ENCODE peak calls at places on chromosomes 7 and 10, in ten cellular contexts. J is mesendoderm; L is hypothalamus; F is AG04450; K is activated gamma-delta T cell treated with Interleukin-2 at 50 U/mL for 16 hours; Q is HCT116; D is activated CD4-positive, alpha-beta T cell treated with anti-CD3 and anti-CD28 coated beads for 48 hours; B is activated T-helper 1 cell treated with anti-CD3 and anti-CD28 coated beads, Interleukin-12 subunit alpha, Interleukin-12 subunit beta, Interleukin-2, Interleukin-4 antibody, amounts not matched to agents 30 ng/mL and 10 ng/mL and 1 ng/mL, durations not matched to agents 14 hours and 24 hours and 36 hours; O is AG09319; Y is Caki2. R is an unnamed sample.

GRCh38 chr10:23198610-23198939 is 6.5 kb downstream of the PTF1A start:
- DNase-seq in J (no peak), Q (no peak), Y (no peak), O (no peak), B (no peak), F (no peak), D (no peak), K (no peak), L (no peak), R (no peak)

GRCh38 chr7:129955993-129956543 is 3.3 kb upstream of the UBE2H start:
- DNase-seq in K (no peak), B (no peak), F (no peak), D (no peak), Y (no peak), O (no peak), J (no peak), Q (no peak), L (no peak), R (no peak)

GRCh38 chr10:132444877-132445351 is 47.9 kb downstream of the PWWP2B start:
- DNase-seq in K (no peak), B (no peak), J (peak), F (no peak), L (no peak), D (no peak), Q (no peak), O (no peak), Y (no peak), R (no peak)

GRCh38 chr7:38169862-38170261 is 8.2 kb upstream of the STARD3NL start:
- DNase-seq in L (no peak), K (no peak), Y (peak), B (no peak), D (no peak), Q (no peak), O (peak), J (peak), F (no peak), R (no peak)

GRCh38 chr10:119542357-119542989 is at the start of gene RGS10:
- DNase-seq in L (no peak), O (no peak), Y (peak), F (no peak), J (peak), Q (peak), B (peak), D (peak), K (peak), R (peak)

GRCh38 chr7:99976626-99977025 is 795 bp upstream of the AZGP1 start:
- DNase-seq in J (peak), K (no peak), F (no peak), O (no peak), Y (no peak), L (no peak), D (no peak), B (no peak), Q (no peak), R (no peak)

GRCh38 chr7:23680417-23681405 is 712 bp downstream of the FAM221A start:
- DNase-seq in K (peak), O (no peak), Q (no peak), F (no peak), D (peak), J (peak), B (peak), Y (no peak), L (no peak), R (peak)

GRCh38 chr7:2965745-2966270 is 77.9 kb downstream of the CARD11 start:
- DNase-seq in D (no peak), B (no peak), J (no peak), F (no peak), O (no peak), K (no peak), Y (no peak), L (no peak), Q (no peak), R (no peak)

GRCh38 chr10:8055420-8056349 is 1.2 kb downstream of the GATA3 start:
- DNase-seq in K (peak), J (no peak), O (no peak), D (peak), Y (no peak), B (peak), L (no peak), Q (no peak), F (no peak), R (no peak)

GRCh38 chr10:101301111-101301731 is 52.7 kb upstream of the BTRC start:
- DNase-seq in Q (peak), B (no peak), J (peak), L (no peak), Y (no peak), D (peak), K (no peak), O (peak), F (peak), R (no peak)

GRCh38 chr7:33986951-33987948 is 81.9 kb downstream of the BMPER start:
- DNase-seq in L (no peak), O (peak), J (peak), D (no peak), K (no peak), Q (peak), Y (peak), B (no peak), F (peak), R (no peak)

GRCh38 chr7:152054377-152055230 is 29.1 kb downstream of the GALNT11 start:
- DNase-seq in O (peak), F (peak), K (no peak), B (no peak), L (no peak), J (no peak), Y (no peak), D (no peak), Q (no peak), R (no peak)

GRCh38 chr10:34789993-34790506 is 25.0 kb downstream of the PARD3 start:
- DNase-seq in O (no peak), Y (peak), B (no peak), F (no peak), Q (no peak), D (no peak), J (peak), L (no peak), K (no peak), R (no peak)

GRCh38 chr7:107614425-107614824 is 34.4 kb downstream of the BCAP29 start:
- DNase-seq in L (no peak), B (no peak), J (no peak), O (no peak), Q (no peak), Y (no peak), F (peak), K (no peak), D (no peak), R (no peak)

GRCh38 chr10:98013122-98013521 is 17.3 kb downstream of the CRTAC1 start:
- DNase-seq in Y (no peak), D (no peak), L (no peak), J (no peak), K (no peak), O (no peak), F (no peak), Q (no peak), B (no peak), R (no peak)

GRCh38 chr7:50068850-50069551 is 24.0 kb downstream of the ZPBP start:
- DNase-seq in Y (no peak), K (no peak), F (no peak), D (peak), O (no peak), L (no peak), Q (peak), J (peak), B (peak), R (peak)

GRCh38 chr10:83372646-83373045 is 766.7 kb upstream of the GHITM start:
- DNase-seq in J (no peak), K (no peak), Q (no peak), L (no peak), B (no peak), D (no peak), Y (no peak), F (no peak), O (no peak), R (no peak)

GRCh38 chr7:2198206-2198605 is 34.5 kb downstream of the MAD1L1 start:
- DNase-seq in Q (no peak), L (no peak), D (no peak), J (no peak), Y (no peak), B (no peak), K (no peak), O (no peak), F (no peak), R (no peak)

GRCh38 chr7:47093835-47094234 is 488.1 kb downstream of the TNS3 start:
- DNase-seq in J (no peak), O (no peak), B (no peak), Y (no peak), L (no peak), D (no peak), Q (no peak), K (no peak), F (no peak), R (no peak)

GRCh38 chr7:75985009-75985517 is 9.3 kb downstream of the TMEM120A start:
- DNase-seq in L (no peak), F (no peak), D (no peak), Q (no peak), B (no peak), Y (no peak), O (no peak), J (no peak), K (no peak), R (no peak)

GRCh38 chr10:95295031-95295755 is 4.4 kb upstream of the PDLIM1 start:
- DNase-seq in Q (no peak), J (peak), O (no peak), D (peak), Y (no peak), L (no peak), K (peak), B (peak), F (no peak), R (no peak)

GRCh38 chr7:150453892-150454291 is 3.5 kb downstream of the GIMAP8 start:
- DNase-seq in F (no peak), L (no peak), O (no peak), J (no peak), Y (no peak), B (no peak), K (no peak), D (no peak), Q (no peak), R (no peak)

GRCh38 chr10:72334196-72334831 is 20.4 kb downstream of the DNAJB12 start:
- DNase-seq in O (no peak), Y (peak), L (no peak), D (no peak), J (peak), Q (no peak), F (no peak), B (no peak), K (no peak), R (peak)

GRCh38 chr7:141291541-141291940 is 217.7 kb downstream of the TMEM178B start:
- DNase-seq in O (no peak), Y (no peak), J (no peak), L (no peak), B (no peak), Q (no peak), F (no peak), D (no peak), K (no peak), R (no peak)

GRCh38 chr10:128150045-128150493 is 23.8 kb upstream of the MKI67 start:
- DNase-seq in J (peak), Y (peak), Q (peak), O (peak), D (peak), L (peak), K (peak), B (peak), F (peak), R (peak)

GRCh38 chr7:77337456-77337990 is 78.6 kb downstream of the GSAP start:
- DNase-seq in F (no peak), Y (no peak), B (no peak), O (no peak), L (no peak), Q (no peak), J (no peak), D (no peak), K (no peak), R (no peak)

GRCh38 chr7:25517906-25518305 is 289.6 kb upstream of the NPVF start:
- DNase-seq in Q (no peak), D (no peak), K (no peak), O (no peak), Y (no peak), B (no peak), L (no peak), F (no peak), J (peak), R (no peak)

GRCh38 chr10:28492556-28492955 is 40.4 kb upstream of the WAC start:
- DNase-seq in B (no peak), F (no peak), K (no peak), D (no peak), Q (no peak), O (no peak), L (no peak), Y (no peak), J (no peak), R (no peak)

GRCh38 chr10:17785276-17785935 is 23.7 kb upstream of the MRC1 start:
- DNase-seq in B (no peak), J (no peak), K (no peak), Y (no peak), L (no peak), O (no peak), Q (no peak), D (no peak), F (no peak), R (peak)

GRCh38 chr7:30254248-30254647 is 30.1 kb upstream of the ZNRF2 start:
- DNase-seq in L (no peak), Q (no peak), D (no peak), O (no peak), K (no peak), J (no peak), B (no peak), Y (no peak), F (no peak), R (no peak)

GRCh38 chr7:133512560-133512959 is 259.7 kb downstream of the EXOC4 start:
- DNase-seq in F (peak), J (no peak), L (no peak), Y (peak), O (peak), K (no peak), Q (no peak), B (no peak), D (no peak), R (no peak)

GRCh38 chr7:28346256-28346655 is 66.1 kb upstream of the CREB5 start:
- DNase-seq in Q (no peak), K (no peak), Y (no peak), L (no peak), F (no peak), O (no peak), B (no peak), J (no peak), D (no peak), R (no peak)

GRCh38 chr10:127907411-127908105 is 655 bp downstream of the PTPRE start:
- DNase-seq in Q (no peak), D (peak), L (no peak), B (no peak), K (no peak), J (no peak), Y (peak), O (no peak), F (no peak), R (peak)

GRCh38 chr10:130485958-130486680 is 349.9 kb downstream of the GLRX3 start:
- DNase-seq in L (no peak), J (no peak), O (no peak), K (no peak), Q (no peak), B (no peak), D (no peak), F (no peak), Y (no peak), R (no peak)

GRCh38 chr7:64559206-64559605 is 3.7 kb downstream of the ZNF680 start:
- DNase-seq in L (peak), F (no peak), D (no peak), B (no peak), Q (no peak), K (no peak), Y (peak), O (no peak), J (no peak), R (peak)

GRCh38 chr10:3784510-3785250 is at the start of gene KLF6:
- DNase-seq in Q (no peak), F (no peak), D (no peak), J (peak), B (no peak), K (peak), O (no peak), Y (no peak), L (no peak), R (peak)

GRCh38 chr7:84039432-84039831 is 155.2 kb downstream of the SEMA3A start:
- DNase-seq in J (no peak), F (no peak), K (no peak), L (no peak), B (no peak), D (no peak), O (no peak), Q (no peak), Y (no peak), R (no peak)

GRCh38 chr10:15254808-15255655 is 86.5 kb upstream of the NMT2 start:
- DNase-seq in F (no peak), O (no peak), L (no peak), D (peak), Q (no peak), B (peak), Y (no peak), J (peak), K (no peak), R (peak)